ENCODE peak calls at places on chromosomes 13 and 19, in six cellular contexts. G is cardiac muscle cell, I is RWPE1, X is H9, O is PC-3, U is A549. E is an unnamed sample.

GRCh38 chr19:43789029-43789428 is 8.3 kb upstream of the KCNN4 start:
- DNase-seq in O (peak; percentile 44), G (peak; percentile 66), X (no peak), I (no peak), U (peak; percentile 42), E (no peak)

GRCh38 chr13:83839158-83839557 is 43.1 kb downstream of the SLITRK1 start:
- DNase-seq in X (no peak), I (no peak), O (no peak), G (no peak), U (no peak), E (no peak)

GRCh38 chr13:111897178-111897845 is 169.6 kb upstream of the SOX1 start:
- DNase-seq in X (peak; percentile 20), G (no peak), I (no peak), O (no peak), U (no peak), E (peak; percentile 3)

GRCh38 chr19:39160523-39160861 is 34.9 kb downstream of the PAK4 start:
- DNase-seq in U (no peak), I (no peak), G (peak; percentile 84), O (peak; percentile 58), X (no peak), E (no peak)

GRCh38 chr19:50333737-50334617 is 4.8 kb upstream of the KCNC3 start:
- DNase-seq in U (peak; percentile 90), I (peak; percentile 99), O (peak; percentile 81), G (peak; percentile 79), X (peak; percentile 67), E (peak; percentile 88)

GRCh38 chr19:18021121-18021755 is 13.3 kb downstream of the ARRDC2 start:
- DNase-seq in X (no peak), U (peak; percentile 65), G (peak; percentile 92), O (peak; percentile 80), I (peak; percentile 67), E (no peak)

GRCh38 chr19:35140207-35140897 is 1.7 kb downstream of the FXYD1 start:
- DNase-seq in O (no peak), U (no peak), I (no peak), X (no peak), G (no peak), E (no peak)

GRCh38 chr19:43720936-43721335 is 5.1 kb downstream of the IRGC start:
- DNase-seq in I (no peak), X (no peak), O (no peak), U (no peak), G (no peak), E (no peak)

GRCh38 chr19:31838163-31838798 is 489.0 kb upstream of the TSHZ3 start:
- DNase-seq in G (peak; percentile 11), X (no peak), U (no peak), I (no peak), O (no peak), E (no peak)

GRCh38 chr13:75875450-75875849 is 239.3 kb downstream of the LMO7 start:
- DNase-seq in I (no peak), G (no peak), U (no peak), X (no peak), O (no peak), E (no peak)

GRCh38 chr13:51870616-51871015 is 8.8 kb downstream of the CCDC70 start:
- DNase-seq in X (no peak), U (no peak), I (no peak), O (no peak), G (no peak), E (no peak)

GRCh38 chr13:102838273-102838672 is 7.6 kb upstream of the ERCC5 start:
- DNase-seq in I (no peak), O (no peak), U (no peak), X (no peak), G (no peak), E (no peak)

GRCh38 chr19:18507021-18507726 is 14.7 kb downstream of the ELL start:
- DNase-seq in X (no peak), I (no peak), O (no peak), U (no peak), G (no peak), E (no peak)

GRCh38 chr19:44476559-44477408 is 23.5 kb downstream of the ZNF180 start:
- DNase-seq in X (no peak), U (peak; percentile 66), G (peak; percentile 17), I (no peak), O (peak; percentile 7), E (no peak)

GRCh38 chr19:31612873-31613272 is 263.6 kb upstream of the TSHZ3 start:
- DNase-seq in I (no peak), G (no peak), X (no peak), O (no peak), U (no peak), E (no peak)

GRCh38 chr13:50129923-50130685 is 114.9 kb downstream of the KCNRG start:
- DNase-seq in G (peak; percentile 61), I (no peak), X (peak; percentile 64), U (peak; percentile 22), O (peak; percentile 13), E (peak; percentile 28)

GRCh38 chr13:28574617-28575142 is 79.8 kb upstream of the FLT1 start:
- DNase-seq in U (peak; percentile 86), I (peak; percentile 90), G (peak; percentile 92), O (peak; percentile 95), X (no peak), E (no peak)

GRCh38 chr19:47104678-47105077 is 8.9 kb downstream of the ZC3H4 start:
- DNase-seq in X (no peak), G (no peak), O (no peak), I (no peak), U (no peak), E (no peak)

GRCh38 chr13:97583884-97584497 is 150.0 kb downstream of the RAP2A start:
- DNase-seq in O (no peak), U (no peak), G (no peak), X (no peak), I (no peak), E (no peak)

GRCh38 chr13:97586941-97587340 is 153.0 kb downstream of the RAP2A start:
- DNase-seq in I (no peak), X (no peak), O (no peak), G (peak; percentile 41), U (no peak), E (no peak)

GRCh38 chr13:97588993-97589392 is 155.0 kb downstream of the RAP2A start:
- DNase-seq in I (no peak), G (no peak), O (no peak), X (no peak), U (no peak), E (no peak)
- TF ChIP-seq CTCF in I (no peak), G (no peak), O (no peak), X (peak; percentile 51), U (no peak), E (no peak)

DNA sequence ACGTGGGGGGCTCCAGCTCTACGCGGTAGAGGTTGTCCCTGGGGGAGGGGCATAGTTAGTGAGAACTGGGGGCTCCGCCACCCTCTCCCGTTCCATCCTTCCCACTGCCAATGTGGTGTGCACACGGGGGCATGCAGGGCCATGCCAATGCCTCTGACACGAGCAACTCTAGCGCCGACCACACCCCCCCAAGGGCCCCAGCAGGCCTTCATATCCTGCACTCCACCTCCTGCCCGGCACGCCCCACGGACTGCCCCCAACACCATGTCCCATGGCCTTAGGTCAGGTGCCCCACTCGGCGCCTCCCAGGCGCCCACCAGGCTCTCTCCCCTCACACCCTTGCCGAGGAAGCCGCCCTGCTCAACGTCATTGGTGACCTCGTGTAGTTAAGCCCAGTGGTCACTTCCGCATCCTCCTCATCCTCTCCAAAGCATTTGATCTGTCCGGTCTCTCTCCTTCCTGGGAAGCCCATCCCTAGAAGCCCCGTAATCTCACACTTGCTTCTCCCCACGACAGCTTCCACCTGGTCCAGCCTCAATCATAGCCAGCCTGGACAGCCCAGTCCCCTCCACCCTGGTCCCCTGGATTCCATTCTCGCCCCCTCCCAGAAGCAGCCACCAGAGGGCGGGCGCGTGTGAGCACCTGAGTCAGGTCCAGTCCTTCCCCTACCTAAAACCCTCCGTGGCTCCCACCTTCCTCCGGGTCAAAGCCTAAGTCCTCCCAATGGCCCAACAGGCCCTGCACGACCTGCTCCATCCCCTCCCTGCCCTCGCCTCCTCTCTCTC is 2.1 kb downstream of the SEMA6B start:
- DNase-seq in G (no peak), U (no peak), I (no peak), O (peak; percentile 59), X (peak; percentile 78), E (no peak)
- TF ChIP-seq CTCF in G (peak; percentile 16), U (no peak), I (no peak), O (peak; percentile 66), X (peak; percentile 55), E (no peak)

GRCh38 chr19:2479556-2480194 is 3.7 kb downstream of the GADD45B start:
- DNase-seq in X (no peak), U (no peak), G (no peak), O (no peak), I (no peak), E (no peak)

GRCh38 chr19:2478756-2479555 is 3.0 kb downstream of the GADD45B start:
- DNase-seq in X (no peak), I (no peak), G (peak; percentile 89), O (peak; percentile 68), U (peak; percentile 58), E (peak; percentile 66)

GRCh38 chr19:2477732-2478191 is 1.8 kb downstream of the GADD45B start:
- DNase-seq in O (peak; percentile 35), I (no peak), X (no peak), U (peak; percentile 63), G (peak; percentile 59), E (peak; percentile 69)

GRCh38 chr19:2477141-2477710 is 1.3 kb downstream of the GADD45B start:
- DNase-seq in U (no peak), X (no peak), I (no peak), O (peak; percentile 50), G (peak; percentile 34), E (no peak)

DNA sequence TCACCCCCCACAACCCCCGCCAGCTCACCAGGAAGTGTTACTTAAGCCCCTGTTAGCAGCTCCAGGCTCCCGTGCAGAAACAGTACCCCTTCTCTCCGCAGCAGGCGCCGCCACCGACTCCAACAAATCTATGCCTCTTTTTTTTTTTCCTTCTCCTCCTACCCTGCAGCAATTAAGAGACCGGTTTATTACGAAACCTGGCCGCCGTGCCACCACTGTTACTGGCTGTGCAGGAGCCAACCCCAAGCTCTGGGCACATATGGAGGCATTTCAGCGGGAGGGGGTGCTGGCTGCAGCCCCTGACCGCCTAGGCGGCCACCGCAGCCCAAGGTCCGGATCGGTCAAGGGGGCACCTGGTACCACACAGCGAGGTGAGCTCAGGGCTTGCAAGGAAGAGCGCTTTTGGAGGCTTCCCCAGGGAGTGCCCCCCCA is 2.4 kb downstream of the GADD45B start:
- DNase-seq in O (peak; percentile 53), I (no peak), U (peak; percentile 74), G (peak; percentile 79), X (no peak), E (no peak)
- TF ChIP-seq CTCF in O (no peak), I (peak; percentile 52), U (no peak), G (peak; percentile 17), X (peak; percentile 42), E (no peak)

DNA sequence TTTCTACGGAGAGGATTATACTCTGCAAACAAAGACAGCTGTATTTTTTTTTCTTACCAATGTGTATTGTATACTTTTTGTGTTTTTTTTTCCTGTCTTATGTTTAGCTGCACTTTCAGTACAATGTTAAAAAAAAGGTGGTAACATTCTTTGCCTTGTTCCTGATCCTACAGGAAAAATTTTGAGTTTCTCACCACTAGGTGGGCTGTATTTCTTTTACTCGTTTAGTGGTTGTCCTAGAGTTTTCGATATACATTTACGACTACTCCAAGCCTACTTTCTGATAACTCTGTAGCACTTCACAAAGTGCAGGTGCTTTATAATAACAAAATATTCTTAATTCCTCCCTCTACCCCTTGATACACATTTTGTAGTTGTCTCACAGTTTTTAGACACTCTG is 652.2 kb downstream of the UQCRFS1 start:
- DNase-seq in G (no peak), O (no peak), X (no peak), I (no peak), U (no peak), E (no peak)
- TF ChIP-seq CTCF in G (no peak), O (no peak), X (peak; percentile 61), I (no peak), U (no peak), E (no peak)

GRCh38 chr13:112968910-112969691 is at the start of gene MCF2L:
- DNase-seq in O (peak; percentile 45), X (peak; percentile 57), U (peak; percentile 16), G (peak; percentile 65), I (no peak), E (peak; percentile 67)
- TF ChIP-seq CTCF in O (peak; percentile 24), X (peak; percentile 41), U (no peak), G (peak; percentile 19), I (no peak), E (no peak)